ENCODE peak calls at places on chromosomes 11 and 22, in six cellular contexts. One of them, this sample, is unnamed.

GRCh38 chr11:2797181-2797711 is 88.3 kb downstream of the CDKN1C start:
- DNase-seq in AG04450: no peak
- DNase-seq in colonic mucosa: no peak
- DNase-seq in heart left ventricle: peak
- DNase-seq in fibroblast of lung: no peak
- DNase-seq in upper lobe of right lung: peak
- DNase-seq in this sample: peak

GRCh38 chr11:377174-377865 is 8.0 kb downstream of the B4GALNT4 start:
- DNase-seq in AG04450: no peak
- DNase-seq in colonic mucosa: no peak
- DNase-seq in heart left ventricle: no peak
- DNase-seq in upper lobe of right lung: no peak
- DNase-seq in fibroblast of lung: no peak
- DNase-seq in this sample: no peak

GRCh38 chr11:32706985-32707736 is 87.3 kb downstream of the CCDC73 start:
- DNase-seq in fibroblast of lung: peak
- DNase-seq in AG04450: peak
- DNase-seq in heart left ventricle: no peak
- DNase-seq in upper lobe of right lung: no peak
- DNase-seq in colonic mucosa: no peak
- DNase-seq in this sample: no peak

GRCh38 chr11:38060930-38061329 is 1462.9 kb upstream of the RAG2 start:
- DNase-seq in AG04450: no peak
- DNase-seq in fibroblast of lung: no peak
- DNase-seq in upper lobe of right lung: no peak
- DNase-seq in colonic mucosa: no peak
- DNase-seq in heart left ventricle: no peak
- DNase-seq in this sample: no peak

GRCh38 chr11:2422461-2423156 is 21.7 kb downstream of the TRPM5 start:
- DNase-seq in AG04450: no peak
- DNase-seq in colonic mucosa: no peak
- DNase-seq in heart left ventricle: no peak
- DNase-seq in upper lobe of right lung: no peak
- DNase-seq in fibroblast of lung: no peak
- DNase-seq in this sample: peak

GRCh38 chr11:60125962-60126585 is 37.6 kb downstream of the MS4A2 start:
- DNase-seq in heart left ventricle: no peak
- DNase-seq in fibroblast of lung: no peak
- DNase-seq in AG04450: no peak
- DNase-seq in upper lobe of right lung: no peak
- DNase-seq in colonic mucosa: no peak
- DNase-seq in this sample: no peak

GRCh38 chr11:109432105-109432504 is 10.1 kb downstream of the C11orf87 start:
- DNase-seq in AG04450: no peak
- DNase-seq in heart left ventricle: no peak
- DNase-seq in fibroblast of lung: no peak
- DNase-seq in upper lobe of right lung: no peak
- DNase-seq in colonic mucosa: no peak
- DNase-seq in this sample: no peak

GRCh38 chr11:119989422-119989821 is 148.5 kb downstream of the TRIM29 start:
- DNase-seq in colonic mucosa: no peak
- DNase-seq in upper lobe of right lung: no peak
- DNase-seq in heart left ventricle: no peak
- DNase-seq in AG04450: no peak
- DNase-seq in fibroblast of lung: no peak
- DNase-seq in this sample: no peak

GRCh38 chr11:123478352-123478986 is 48.4 kb downstream of the GRAMD1B start:
- DNase-seq in upper lobe of right lung: no peak
- DNase-seq in heart left ventricle: peak
- DNase-seq in fibroblast of lung: peak
- DNase-seq in AG04450: peak
- DNase-seq in colonic mucosa: peak
- DNase-seq in this sample: no peak

GRCh38 chr11:121800704-121801516 is 315.1 kb downstream of the BLID start:
- DNase-seq in fibroblast of lung: peak
- DNase-seq in upper lobe of right lung: no peak
- DNase-seq in AG04450: no peak
- DNase-seq in heart left ventricle: no peak
- DNase-seq in colonic mucosa: no peak
- DNase-seq in this sample: no peak

GRCh38 chr11:111429066-111429506 is 50.0 kb upstream of the POU2AF1 start:
- DNase-seq in AG04450: no peak
- DNase-seq in fibroblast of lung: peak
- DNase-seq in colonic mucosa: peak
- DNase-seq in heart left ventricle: no peak
- DNase-seq in upper lobe of right lung: no peak
- DNase-seq in this sample: no peak

GRCh38 chr11:6932150-6932549 is 5.9 kb downstream of the ZNF215 start:
- DNase-seq in heart left ventricle: no peak
- DNase-seq in AG04450: no peak
- DNase-seq in upper lobe of right lung: no peak
- DNase-seq in fibroblast of lung: no peak
- DNase-seq in colonic mucosa: no peak
- DNase-seq in this sample: no peak

GRCh38 chr11:114077482-114078305 is 18.2 kb downstream of the ZBTB16 start:
- DNase-seq in fibroblast of lung: no peak
- DNase-seq in colonic mucosa: no peak
- DNase-seq in AG04450: no peak
- DNase-seq in upper lobe of right lung: no peak
- DNase-seq in heart left ventricle: no peak
- DNase-seq in this sample: no peak

GRCh38 chr11:69132301-69132670 is 23.4 kb upstream of the SMIM38 start:
- DNase-seq in fibroblast of lung: no peak
- DNase-seq in AG04450: no peak
- DNase-seq in colonic mucosa: no peak
- DNase-seq in upper lobe of right lung: no peak
- DNase-seq in heart left ventricle: no peak
- DNase-seq in this sample: no peak

GRCh38 chr11:108973402-108974119 is 308.7 kb downstream of the DDX10 start:
- DNase-seq in AG04450: peak
- DNase-seq in heart left ventricle: no peak
- DNase-seq in upper lobe of right lung: no peak
- DNase-seq in colonic mucosa: no peak
- DNase-seq in fibroblast of lung: peak
- DNase-seq in this sample: no peak

GRCh38 chr22:22733881-22734373 is 89.5 kb downstream of the GGTLC2 start:
- DNase-seq in upper lobe of right lung: no peak
- DNase-seq in AG04450: no peak
- DNase-seq in heart left ventricle: no peak
- DNase-seq in colonic mucosa: no peak
- DNase-seq in fibroblast of lung: no peak
- DNase-seq in this sample: no peak

GRCh38 chr22:30694638-30695350 is at the start of gene OSBP2:
- DNase-seq in AG04450: no peak
- DNase-seq in fibroblast of lung: no peak
- DNase-seq in upper lobe of right lung: peak
- DNase-seq in heart left ventricle: peak
- DNase-seq in colonic mucosa: peak
- DNase-seq in this sample: peak

GRCh38 chr11:48041877-48042698 is 61.7 kb downstream of the PTPRJ start:
- DNase-seq in heart left ventricle: no peak
- DNase-seq in upper lobe of right lung: no peak
- DNase-seq in colonic mucosa: no peak
- DNase-seq in fibroblast of lung: no peak
- DNase-seq in AG04450: no peak
- DNase-seq in this sample: no peak

GRCh38 chr22:47016636-47017035 is 254.2 kb downstream of the TBC1D22A start:
- DNase-seq in fibroblast of lung: no peak
- DNase-seq in heart left ventricle: no peak
- DNase-seq in AG04450: no peak
- DNase-seq in upper lobe of right lung: peak
- DNase-seq in colonic mucosa: no peak
- DNase-seq in this sample: no peak

GRCh38 chr11:43035011-43035564 is 276.7 kb upstream of the API5 start:
- DNase-seq in AG04450: no peak
- DNase-seq in heart left ventricle: no peak
- DNase-seq in upper lobe of right lung: no peak
- DNase-seq in fibroblast of lung: no peak
- DNase-seq in colonic mucosa: no peak
- DNase-seq in this sample: no peak

GRCh38 chr11:102592634-102593581 is 32.2 kb downstream of the MMP20 start:
- DNase-seq in AG04450: no peak
- DNase-seq in heart left ventricle: no peak
- DNase-seq in fibroblast of lung: peak
- DNase-seq in colonic mucosa: no peak
- DNase-seq in upper lobe of right lung: no peak
- DNase-seq in this sample: no peak

GRCh38 chr11:94147433-94147845 is 18.8 kb downstream of the PANX1 start:
- DNase-seq in heart left ventricle: no peak
- DNase-seq in fibroblast of lung: no peak
- DNase-seq in colonic mucosa: no peak
- DNase-seq in upper lobe of right lung: no peak
- DNase-seq in AG04450: no peak
- DNase-seq in this sample: no peak

GRCh38 chr11:124732230-124732629 is 7.5 kb upstream of the NRGN start:
- DNase-seq in AG04450: no peak
- DNase-seq in colonic mucosa: no peak
- DNase-seq in upper lobe of right lung: no peak
- DNase-seq in heart left ventricle: no peak
- DNase-seq in fibroblast of lung: no peak
- DNase-seq in this sample: no peak

GRCh38 chr11:63699906-63700305 is 18.6 kb downstream of the RTN3 start:
- DNase-seq in fibroblast of lung: no peak
- DNase-seq in AG04450: no peak
- DNase-seq in heart left ventricle: no peak
- DNase-seq in upper lobe of right lung: no peak
- DNase-seq in colonic mucosa: no peak
- DNase-seq in this sample: no peak
- H3K27ac ChIP-seq in fibroblast of lung: no peak
- H3K27ac ChIP-seq in AG04450: no peak
- H3K27ac ChIP-seq in heart left ventricle: no peak
- H3K27ac ChIP-seq in upper lobe of right lung: no peak
- H3K27ac ChIP-seq in colonic mucosa: peak
- H3K27ac ChIP-seq in this sample: no peak

GRCh38 chr11:78562398-78562797 is 12.3 kb downstream of the NARS2 start:
- DNase-seq in AG04450: no peak
- DNase-seq in colonic mucosa: no peak
- DNase-seq in heart left ventricle: no peak
- DNase-seq in fibroblast of lung: peak
- DNase-seq in upper lobe of right lung: no peak
- DNase-seq in this sample: no peak
- H3K27ac ChIP-seq in AG04450: peak
- H3K27ac ChIP-seq in colonic mucosa: peak
- H3K27ac ChIP-seq in heart left ventricle: peak
- H3K27ac ChIP-seq in fibroblast of lung: peak
- H3K27ac ChIP-seq in upper lobe of right lung: peak
- H3K27ac ChIP-seq in this sample: no peak

GRCh38 chr22:37681001-37681424 is 5.1 kb upstream of the NOL12 start:
- DNase-seq in AG04450: no peak
- DNase-seq in colonic mucosa: no peak
- DNase-seq in fibroblast of lung: peak
- DNase-seq in upper lobe of right lung: no peak
- DNase-seq in heart left ventricle: no peak
- DNase-seq in this sample: no peak

GRCh38 chr22:37686002-37686982 is at the start of gene NOL12:
- DNase-seq in fibroblast of lung: peak
- DNase-seq in heart left ventricle: peak
- DNase-seq in upper lobe of right lung: peak
- DNase-seq in colonic mucosa: peak
- DNase-seq in AG04450: no peak
- DNase-seq in this sample: peak

GRCh38 chr22:37680191-37680851 is 4.9 kb downstream of the LGALS1 start:
- DNase-seq in heart left ventricle: no peak
- DNase-seq in fibroblast of lung: no peak
- DNase-seq in upper lobe of right lung: no peak
- DNase-seq in colonic mucosa: no peak
- DNase-seq in AG04450: no peak
- DNase-seq in this sample: no peak

GRCh38 chr22:37681556-37682049 is 4.5 kb upstream of the NOL12 start:
- DNase-seq in heart left ventricle: peak
- DNase-seq in AG04450: no peak
- DNase-seq in upper lobe of right lung: peak
- DNase-seq in fibroblast of lung: peak
- DNase-seq in colonic mucosa: peak
- DNase-seq in this sample: peak

DNA sequence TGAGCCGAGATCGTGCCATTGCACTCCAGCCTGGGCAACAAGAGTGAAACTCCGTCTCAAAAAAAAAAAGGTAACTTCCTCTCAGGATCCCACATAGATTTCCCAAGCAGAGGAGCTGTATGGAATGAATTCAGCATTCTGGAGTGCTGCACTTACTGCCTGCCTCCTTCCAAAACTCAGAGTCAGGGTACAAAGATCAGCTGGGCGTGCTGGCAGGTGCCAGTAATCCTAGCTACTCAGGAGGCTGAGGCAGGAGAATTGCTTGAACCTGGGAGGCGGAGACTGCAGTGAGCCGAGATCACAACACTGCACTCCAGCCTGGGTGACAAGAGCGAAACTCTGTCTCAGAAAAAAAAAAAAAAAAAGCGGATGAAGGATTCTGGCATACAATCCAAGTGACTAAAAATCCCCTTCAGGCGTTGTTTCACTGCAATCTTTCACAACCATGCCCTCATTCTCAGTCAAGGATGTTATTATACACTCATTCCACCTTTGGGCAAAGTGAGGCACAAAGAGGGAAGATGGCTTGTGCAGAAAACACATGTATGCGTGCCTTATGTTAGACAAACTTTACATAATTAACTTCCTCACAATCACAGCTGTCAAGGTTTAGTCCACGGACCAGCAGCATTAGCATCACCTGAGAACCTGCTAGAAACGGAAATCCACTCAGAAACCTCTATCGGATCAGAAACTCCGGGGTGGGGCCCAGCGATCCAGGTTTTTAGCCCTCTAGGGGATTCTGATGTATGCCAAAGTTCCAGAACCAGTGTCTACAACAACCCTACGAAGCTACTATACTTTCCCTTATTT is 1.1 kb upstream of the NOL12 start:
- DNase-seq in heart left ventricle: no peak
- DNase-seq in fibroblast of lung: no peak
- DNase-seq in AG04450: no peak
- DNase-seq in colonic mucosa: peak
- DNase-seq in upper lobe of right lung: no peak
- DNase-seq in this sample: no peak
- H3K27ac ChIP-seq in heart left ventricle: no peak
- H3K27ac ChIP-seq in fibroblast of lung: no peak
- H3K27ac ChIP-seq in AG04450: no peak
- H3K27ac ChIP-seq in colonic mucosa: peak
- H3K27ac ChIP-seq in upper lobe of right lung: no peak
- H3K27ac ChIP-seq in this sample: no peak

GRCh38 chr11:11810764-11811726 is 30.7 kb upstream of the USP47 start:
- DNase-seq in upper lobe of right lung: no peak
- DNase-seq in heart left ventricle: no peak
- DNase-seq in fibroblast of lung: no peak
- DNase-seq in AG04450: no peak
- DNase-seq in colonic mucosa: no peak
- DNase-seq in this sample: peak

GRCh38 chr11:11817957-11818356 is 23.8 kb upstream of the USP47 start:
- DNase-seq in AG04450: no peak
- DNase-seq in fibroblast of lung: no peak
- DNase-seq in colonic mucosa: no peak
- DNase-seq in upper lobe of right lung: no peak
- DNase-seq in heart left ventricle: no peak
- DNase-seq in this sample: no peak

GRCh38 chr11:11813288-11813962 is 28.3 kb upstream of the USP47 start:
- DNase-seq in upper lobe of right lung: no peak
- DNase-seq in AG04450: peak
- DNase-seq in fibroblast of lung: peak
- DNase-seq in colonic mucosa: no peak
- DNase-seq in heart left ventricle: peak
- DNase-seq in this sample: no peak

GRCh38 chr11:11816511-11817319 is 25.1 kb upstream of the USP47 start:
- DNase-seq in heart left ventricle: no peak
- DNase-seq in fibroblast of lung: peak
- DNase-seq in colonic mucosa: no peak
- DNase-seq in upper lobe of right lung: no peak
- DNase-seq in AG04450: no peak
- DNase-seq in this sample: no peak

GRCh38 chr11:11814614-11815452 is 26.9 kb upstream of the USP47 start:
- DNase-seq in fibroblast of lung: no peak
- DNase-seq in AG04450: no peak
- DNase-seq in heart left ventricle: no peak
- DNase-seq in colonic mucosa: no peak
- DNase-seq in upper lobe of right lung: no peak
- DNase-seq in this sample: no peak
- H3K27ac ChIP-seq in fibroblast of lung: no peak
- H3K27ac ChIP-seq in AG04450: no peak
- H3K27ac ChIP-seq in heart left ventricle: no peak
- H3K27ac ChIP-seq in colonic mucosa: no peak
- H3K27ac ChIP-seq in upper lobe of right lung: no peak
- H3K27ac ChIP-seq in this sample: peak

This sample was measured in kidney.